ENCODE peak calls at places on chromosomes 3 and 15, in six cellular contexts. K, J, O, Z, E and G are unnamed samples.

GRCh38 chr3:72494076-72495000 is 353.9 kb downstream of the SHQ1 start:
- DNase-seq in K (no peak), J (no peak), O (no peak), Z (no peak), E (peak; percentile 58), G (peak; percentile 57)

GRCh38 chr3:36201546-36201945 is 178.8 kb upstream of the STAC start:
- DNase-seq in K (no peak), J (no peak), O (no peak), Z (no peak), E (no peak), G (no peak)

GRCh38 chr3:24802614-24803013 is 308.0 kb upstream of the THRB start:
- DNase-seq in K (no peak), J (no peak), O (no peak), Z (no peak), E (no peak), G (no peak)

GRCh38 chr3:176661432-176661964 is 535.8 kb downstream of the TBL1XR1 start:
- DNase-seq in K (no peak), J (no peak), O (no peak), Z (no peak), E (no peak), G (no peak)

GRCh38 chr3:105611304-105612192 is 244.8 kb downstream of the ALCAM start:
- DNase-seq in K (no peak), J (no peak), O (no peak), Z (no peak), E (no peak), G (no peak)

GRCh38 chr3:118480101-118480860 is 554.4 kb downstream of the IGSF11 start:
- DNase-seq in K (no peak), J (no peak), O (no peak), Z (no peak), E (no peak), G (no peak)

GRCh38 chr3:81910244-81910852 is 148.9 kb upstream of the GBE1 start:
- DNase-seq in K (no peak), J (peak; percentile 19), O (no peak), Z (peak; percentile 39), E (peak; percentile 62), G (peak; percentile 39)

GRCh38 chr15:91919014-91919534 is 65.6 kb downstream of the SLCO3A1 start:
- DNase-seq in K (no peak), J (no peak), O (no peak), Z (no peak), E (no peak), G (no peak)

GRCh38 chr3:43867673-43868072 is 176.9 kb downstream of the ABHD5 start:
- DNase-seq in K (no peak), J (no peak), O (peak; percentile 14), Z (no peak), E (peak; percentile 91), G (peak; percentile 69)

GRCh38 chr15:89143503-89144162 is 55.4 kb downstream of the ABHD2 start:
- DNase-seq in K (no peak), J (peak; percentile 23), O (no peak), Z (no peak), E (peak; percentile 86), G (peak; percentile 88)

GRCh38 chr15:28960979-28961378 is 75.2 kb downstream of the APBA2 start:
- DNase-seq in K (no peak), J (no peak), O (no peak), Z (no peak), E (peak; percentile 90), G (peak; percentile 94)

GRCh38 chr3:84755860-84756259 is 202.9 kb upstream of the CADM2 start:
- DNase-seq in K (no peak), J (no peak), O (peak; percentile 14), Z (no peak), E (no peak), G (no peak)

GRCh38 chr3:5194801-5195509 is 7.4 kb downstream of the EDEM1 start:
- DNase-seq in K (no peak), J (peak; percentile 68), O (no peak), Z (no peak), E (peak; percentile 94), G (peak; percentile 96)

GRCh38 chr3:32239638-32240550 is 1.4 kb downstream of the CMTM8 start:
- DNase-seq in K (no peak), J (peak; percentile 55), O (peak; percentile 63), Z (peak; percentile 44), E (peak; percentile 68), G (peak; percentile 6)

GRCh38 chr3:87771338-87772059 is 287.3 kb downstream of the CGGBP1 start:
- DNase-seq in K (no peak), J (peak; percentile 39), O (peak; percentile 59), Z (peak; percentile 26), E (peak; percentile 75), G (peak; percentile 8)

GRCh38 chr3:182722938-182723337 is 70.4 kb upstream of the ATP11B start:
- DNase-seq in K (no peak), J (no peak), O (no peak), Z (no peak), E (no peak), G (no peak)

DNA sequence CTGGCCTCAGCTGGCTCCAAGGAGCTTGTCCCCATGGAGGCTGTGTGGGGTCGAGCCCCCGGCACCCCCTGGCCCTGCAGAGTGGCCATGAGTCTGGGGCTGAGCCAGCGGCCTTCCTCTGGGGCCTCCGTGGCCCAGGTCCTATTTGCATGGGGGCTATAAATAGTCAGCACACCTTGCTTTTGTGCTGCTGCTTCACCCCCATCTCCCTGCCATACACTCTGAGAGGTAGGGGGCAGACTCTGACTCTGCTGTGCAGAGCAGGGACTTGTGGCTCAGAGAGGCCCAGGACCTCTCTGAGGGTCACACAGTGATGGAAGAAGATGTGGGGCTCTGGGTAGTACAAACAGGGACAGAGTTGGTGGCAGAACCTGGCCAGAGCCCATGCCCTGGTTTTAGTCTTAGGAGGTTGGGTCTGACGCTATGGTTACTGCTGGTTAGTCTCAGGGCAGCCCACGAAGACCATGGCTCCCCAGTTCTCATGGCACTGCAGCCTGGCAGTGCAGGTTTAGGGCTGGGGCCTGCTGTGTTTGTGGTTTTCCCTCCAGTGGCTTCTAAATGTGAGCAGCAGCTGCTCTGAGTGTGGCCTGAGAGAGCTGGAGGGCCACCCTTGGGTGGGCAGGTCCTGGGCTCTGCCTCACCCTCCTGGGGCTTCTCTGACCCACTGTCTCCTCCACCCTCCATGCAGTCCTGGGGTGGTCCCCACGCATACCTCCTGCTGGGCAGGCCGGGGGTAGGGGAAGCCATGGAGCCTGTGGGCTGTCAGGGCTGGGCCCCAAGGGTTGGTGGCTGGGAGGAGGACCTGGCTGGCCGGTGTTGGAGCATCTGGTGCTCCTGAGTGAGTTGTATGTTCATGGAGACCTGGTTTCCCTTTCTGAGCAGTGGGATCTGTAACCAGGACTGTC is 13.6 kb downstream of the PRKCD start:
- DNase-seq in K (no peak), J (no peak), O (no peak), Z (no peak), E (no peak), G (no peak)
- TF ChIP-seq CTCF in K (no peak), J (no peak), O (no peak), Z (no peak), E (no peak), G (no peak)

DNA sequence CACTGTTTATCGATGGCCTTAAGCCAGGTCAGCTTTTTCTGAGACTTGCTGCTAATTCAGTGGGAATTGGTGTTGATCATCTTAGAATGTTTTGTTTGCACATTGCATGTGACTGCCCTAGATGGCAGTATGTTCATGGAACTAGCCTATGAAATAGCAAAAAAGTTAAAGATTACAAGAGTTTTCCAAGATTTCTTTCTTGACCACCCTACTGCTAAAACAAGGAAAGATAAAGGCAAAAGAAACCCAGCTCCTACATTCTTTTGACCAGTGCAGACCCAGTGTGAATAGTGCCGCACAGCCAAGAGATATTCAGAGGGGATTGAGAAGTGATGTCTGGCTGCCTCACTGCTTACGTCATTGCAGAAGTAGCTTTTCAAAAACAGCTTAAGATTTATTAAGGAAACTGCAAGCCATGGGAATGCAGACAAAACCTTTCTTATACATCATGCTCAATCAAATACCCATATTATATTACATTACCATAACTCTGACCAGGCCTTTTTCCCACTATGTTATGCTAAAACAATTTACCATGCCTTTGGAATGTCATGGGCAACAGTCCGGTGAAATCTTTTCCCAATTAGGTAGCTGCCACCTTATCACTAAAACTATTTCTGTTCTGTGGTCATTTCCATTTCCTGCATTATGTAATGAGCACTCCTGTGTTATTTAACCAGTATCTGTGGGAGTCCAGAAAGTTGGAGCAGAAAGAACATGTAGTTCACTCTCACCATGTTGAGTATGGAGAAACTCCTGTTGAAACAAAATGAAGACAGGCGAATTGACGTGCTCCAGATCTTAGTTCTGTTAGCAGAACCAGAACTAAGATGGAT is 6.0 kb downstream of the PHLDB2 start:
- DNase-seq in K (no peak), J (no peak), O (no peak), Z (no peak), E (peak; percentile 90), G (peak; percentile 92)
- TF ChIP-seq CTCF in K (no peak), J (no peak), O (peak; percentile 17), Z (no peak), E (peak; percentile 36), G (peak; percentile 40)

GRCh38 chr3:115913069-115913686 is 289.9 kb downstream of the GAP43 start:
- DNase-seq in K (no peak), J (no peak), O (no peak), Z (no peak), E (peak; percentile 47), G (no peak)
- TF ChIP-seq CTCF in K (peak; percentile 11), J (peak; percentile 33), O (peak; percentile 74), Z (peak; percentile 70), E (peak; percentile 51), G (peak; percentile 39)

GRCh38 chr3:78070188-78070587 is 1030.3 kb downstream of the ROBO2 start:
- DNase-seq in K (no peak), J (no peak), O (no peak), Z (no peak), E (no peak), G (no peak)

DNA sequence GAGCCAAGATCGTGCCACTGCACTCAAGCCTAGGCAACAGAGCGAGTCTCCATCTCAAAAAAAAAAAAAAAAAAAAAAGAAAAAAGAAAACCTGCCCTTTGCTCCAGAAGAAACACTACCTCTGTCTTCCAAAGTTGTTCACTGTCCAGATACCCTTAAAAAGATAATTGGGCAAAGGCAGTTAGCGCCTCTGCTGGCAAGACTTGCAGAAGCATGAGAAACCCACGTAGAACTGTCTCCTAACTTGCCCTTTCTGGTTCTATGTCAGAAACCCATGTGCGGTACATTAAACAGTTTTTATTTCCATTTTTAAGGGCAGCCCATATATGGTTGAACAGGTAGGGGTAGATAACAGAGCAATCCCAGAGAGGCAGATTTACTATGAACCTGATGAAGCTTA is 1026.4 kb downstream of the ROBO2 start:
- DNase-seq in K (no peak), J (no peak), O (no peak), Z (no peak), E (no peak), G (no peak)
- TF ChIP-seq CTCF in K (no peak), J (no peak), O (peak; percentile 50), Z (no peak), E (no peak), G (no peak)

GRCh38 chr15:72770673-72771328 is 12.8 kb downstream of the ADPGK start:
- DNase-seq in K (no peak), J (no peak), O (no peak), Z (no peak), E (peak; percentile 35), G (no peak)
- TF ChIP-seq CTCF in K (no peak), J (no peak), O (peak; percentile 52), Z (peak; percentile 18), E (peak; percentile 46), G (peak; percentile 22)